ENCODE peak calls at places on chromosomes 4 and X, in five cellular contexts. T is stimulated activated CD4-positive, alpha-beta T cell treated with anti-CD3 and anti-CD28 coated beads, Interleukin-4, amount 100 ng/mL, for 4 hours; G is AG20443; F is activated CD8-positive, alpha-beta T cell treated with anti-CD3 and anti-CD28 coated beads, Interleukin-2, amount 10 ng/mL, durations not matched to agents 7 days and 5 days; Y is HFF-Myc. P is an unnamed sample.

GRCh38 chr4:153345011-153345981 is 808 bp downstream of the MND1 start:
- DNase-seq in T (peak; percentile 65), G (peak; percentile 65), F (peak; percentile 70), Y (no peak), P (no peak)

GRCh38 chrX:56802921-56803848 is 74.1 kb downstream of the NBDY start:
- DNase-seq in T (peak; percentile 50), G (peak; percentile 60), F (peak; percentile 58), Y (no peak), P (no peak)

GRCh38 chr4:19239565-19239964 is 1012.1 kb upstream of the SLIT2 start:
- DNase-seq in T (no peak), G (no peak), F (no peak), Y (no peak), P (no peak)

GRCh38 chrX:118577041-118577440 is 81.4 kb downstream of the DOCK11 start:
- DNase-seq in T (no peak), G (no peak), F (no peak), Y (no peak), P (no peak)

GRCh38 chr4:172573899-172574298 is 594.7 kb upstream of the GALNT7 start:
- DNase-seq in T (no peak), G (no peak), F (no peak), Y (no peak), P (no peak)

GRCh38 chr4:125191252-125191651 is 123.5 kb upstream of the FAT4 start:
- DNase-seq in T (no peak), G (peak; percentile 50), F (no peak), Y (no peak), P (no peak)

GRCh38 chr4:155353923-155354540 is 22.7 kb downstream of the MAP9 start:
- DNase-seq in T (no peak), G (peak; percentile 43), F (peak; percentile 49), Y (no peak), P (no peak)

GRCh38 chr4:26261400-26261799 is 59.4 kb upstream of the RBPJ start:
- DNase-seq in T (no peak), G (no peak), F (no peak), Y (no peak), P (no peak)

GRCh38 chr4:82810171-82810570 is 11.6 kb upstream of the SCD5 start:
- DNase-seq in T (no peak), G (no peak), F (no peak), Y (no peak), P (no peak)

GRCh38 chr4:126448093-126448820 is 1133.5 kb downstream of the FAT4 start:
- DNase-seq in T (no peak), G (peak; percentile 18), F (no peak), Y (no peak), P (no peak)

GRCh38 chr4:28101583-28101982 is 1240.9 kb downstream of the STIM2 start:
- DNase-seq in T (no peak), G (no peak), F (no peak), Y (no peak), P (no peak)